ENCODE peak calls at places on chromosomes 4 and X, in ten cellular contexts. S, H, O, E, L, J, Y, P, G and U are unnamed samples.

GRCh38 chrX:111114806-111115205 is 18.8 kb downstream of the PAK3 start:
- DNase-seq in H (no peak), G (no peak), Y (no peak), L (no peak), S (no peak), J (no peak), O (no peak), P (no peak), E (no peak), U (no peak)

GRCh38 chr4:100986360-100986868 is 360.9 kb downstream of the PPP3CA start:
- DNase-seq in P (peak; percentile 41), J (no peak), G (no peak), H (no peak), E (no peak), S (no peak), L (no peak), Y (no peak), O (no peak), U (no peak)

GRCh38 chr4:118969359-118969758 is 80.7 kb downstream of the SYNPO2 start:
- DNase-seq in O (peak; percentile 55), H (peak; percentile 34), G (no peak), Y (peak; percentile 81), E (peak; percentile 11), S (no peak), L (no peak), P (peak; percentile 79), J (peak; percentile 62), U (no peak)

GRCh38 chr4:135185256-135185655 is 983.7 kb upstream of the PABPC4L start:
- DNase-seq in Y (no peak), P (no peak), H (no peak), L (no peak), J (no peak), S (no peak), O (no peak), E (no peak), G (no peak), U (no peak)

GRCh38 chr4:660401-660800 is 13.7 kb downstream of the ATP5ME start:
- DNase-seq in S (no peak), L (no peak), H (no peak), P (no peak), G (no peak), J (no peak), Y (no peak), E (no peak), O (no peak), U (no peak)

GRCh38 chr4:144683516-144683915 is 37.6 kb downstream of the HHIP start:
- DNase-seq in P (no peak), H (no peak), E (no peak), O (no peak), J (no peak), L (no peak), Y (no peak), G (no peak), S (no peak), U (no peak)

GRCh38 chrX:71171110-71171801 is 26.6 kb downstream of the NLGN3 start:
- DNase-seq in H (no peak), J (peak; percentile 6), P (no peak), G (no peak), L (no peak), O (no peak), S (no peak), Y (no peak), E (no peak), U (no peak)

GRCh38 chrX:111823068-111823467 is 52.9 kb upstream of the TRPC5OS start:
- DNase-seq in H (peak; percentile 29), G (no peak), J (peak; percentile 68), S (no peak), L (no peak), Y (no peak), O (no peak), E (no peak), P (no peak), U (no peak)